ENCODE peak calls at places on chromosome 13, in six cellular contexts. A is heart right ventricle; L is CD8-positive, alpha-beta memory T cell; W is right lobe of liver; V is uterus; H is thoracic aorta. F is an unnamed sample. For H3K4me1, the result is how much of the 10 kb centered on the place peaks cover.

GRCh38 chr13:78393286-78393685 is 210.1 kb downstream of the POU4F1 start:
- DNase-seq in A (no peak), L (no peak), W (no peak), V (no peak), H (no peak), F (no peak)

GRCh38 chr13:35475960-35476943 is at the start of gene MAB21L1:
- DNase-seq in A (no peak), L (no peak), W (no peak), V (no peak), H (no peak), F (no peak)

GRCh38 chr13:32284927-32285632 is 30.1 kb downstream of the ZAR1L start:
- DNase-seq in A (peak), L (no peak), W (peak), V (peak), H (no peak), F (no peak)

GRCh38 chr13:99062593-99062992 is 84.7 kb upstream of the DOCK9 start:
- DNase-seq in A (peak), L (no peak), W (no peak), V (peak), H (no peak), F (no peak)

GRCh38 chr13:20349564-20350379 is 117.7 kb upstream of the GJB6 start:
- DNase-seq in A (no peak), L (no peak), W (no peak), V (no peak), H (no peak), F (no peak)

GRCh38 chr13:92808007-92808406 is 418.6 kb upstream of the GPC6 start:
- DNase-seq in A (no peak), L (no peak), W (no peak), V (no peak), H (no peak), F (no peak)

GRCh38 chr13:62625214-62625613 is 1209.6 kb upstream of the PCDH20 start:
- DNase-seq in A (no peak), L (no peak), W (no peak), V (no peak), H (no peak), F (no peak)

GRCh38 chr13:77267362-77267761 is 59.5 kb downstream of the MYCBP2 start:
- DNase-seq in A (no peak), L (no peak), W (no peak), V (no peak), H (no peak), F (no peak)

GRCh38 chr13:41915096-41915495 is 45.8 kb downstream of the VWA8 start:
- DNase-seq in A (no peak), L (no peak), W (no peak), V (no peak), H (no peak), F (no peak)

GRCh38 chr13:73092831-73093230 is 34.0 kb downstream of the KLF5 start:
- DNase-seq in A (no peak), L (no peak), W (no peak), V (no peak), H (no peak), F (no peak)

GRCh38 chr13:75437582-75438318 is 44.2 kb downstream of the TBC1D4 start:
- DNase-seq in A (peak), L (no peak), W (no peak), V (no peak), H (no peak), F (no peak)

GRCh38 chr13:74246398-74246975 is 112.3 kb upstream of the KLF12 start:
- DNase-seq in A (peak), L (peak), W (no peak), V (no peak), H (no peak), F (no peak)

GRCh38 chr13:101700598-101700997 is 248.1 kb downstream of the ITGBL1 start:
- DNase-seq in A (peak), L (no peak), W (no peak), V (no peak), H (no peak), F (no peak)

GRCh38 chr13:33775339-33776108 is 42.4 kb upstream of the RFC3 start:
- DNase-seq in A (no peak), L (no peak), W (no peak), V (no peak), H (no peak), F (no peak)

GRCh38 chr13:97911311-97912138 is 42.0 kb upstream of the IPO5 start:
- DNase-seq in A (no peak), L (no peak), W (no peak), V (no peak), H (no peak), F (no peak)

GRCh38 chr13:50509771-50510441 is 333.6 kb downstream of the DLEU7 start:
- DNase-seq in A (no peak), L (no peak), W (no peak), V (no peak), H (no peak), F (no peak)

GRCh38 chr13:99354371-99354951 is 47.3 kb upstream of the GPR183 start:
- DNase-seq in A (no peak), L (no peak), W (no peak), V (no peak), H (no peak), F (no peak)

GRCh38 chr13:94311893-94312292 is 167.6 kb downstream of the DCT start:
- DNase-seq in A (no peak), L (no peak), W (no peak), V (no peak), H (no peak), F (no peak)

GRCh38 chr13:95644611-95645052 is at the start of gene DZIP1:
- DNase-seq in A (peak), L (no peak), W (peak), V (peak), H (peak), F (peak)

GRCh38 chr13:52377898-52378297 is 28.1 kb downstream of the THSD1 start:
- DNase-seq in A (no peak), L (no peak), W (no peak), V (no peak), H (no peak), F (no peak)

GRCh38 chr13:99528547-99528946 is 27.3 kb downstream of the TM9SF2 start:
- DNase-seq in A (no peak), L (peak), W (no peak), V (no peak), H (no peak), F (no peak)

GRCh38 chr13:75907044-75907443 is 270.9 kb downstream of the LMO7 start:
- DNase-seq in A (no peak), L (no peak), W (no peak), V (no peak), H (no peak), F (no peak)

GRCh38 chr13:99606322-99607089 is 105.2 kb downstream of the TM9SF2 start:
- DNase-seq in A (peak), L (peak), W (peak), V (peak), H (peak), F (peak)

GRCh38 chr13:29664591-29664990 is 69.1 kb upstream of the SLC7A1 start:
- DNase-seq in A (no peak), L (no peak), W (no peak), V (no peak), H (no peak), F (no peak)
- H3K4me3 ChIP-seq in A (no peak), L (no peak), W (no peak), V (no peak), H (no peak), F (no peak)

DNA sequence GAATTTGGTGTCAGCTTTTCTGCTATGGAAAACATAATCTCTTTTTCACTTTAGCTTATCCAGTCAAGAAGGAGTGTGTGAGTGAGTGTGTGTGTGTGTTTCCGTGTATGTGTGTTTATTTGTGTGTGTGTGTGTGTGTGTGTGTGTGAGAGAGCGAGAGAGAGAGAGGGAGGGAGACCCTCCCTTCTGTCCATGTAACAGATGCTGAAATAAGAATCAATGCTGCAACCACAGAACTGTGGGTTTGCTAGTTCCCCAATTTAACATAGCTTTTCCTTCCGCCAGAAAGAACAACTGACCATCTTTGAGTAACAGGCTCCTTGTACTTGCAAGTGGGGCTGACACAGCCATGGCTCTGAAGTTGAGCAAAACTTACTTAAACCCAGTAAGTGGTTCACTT is 5.2 kb downstream of the LCP1 start:
- DNase-seq in A (no peak), L (no peak), W (no peak), V (no peak), H (no peak), F (no peak)
- H3K4me1 ChIP-seq in A (under half), L (half or more), W (under half), V (under half), H (under half), F (under half)

GRCh38 chr13:27339299-27339698 is 68.7 kb downstream of the RASL11A start:
- DNase-seq in A (no peak), L (peak), W (no peak), V (no peak), H (no peak), F (no peak)

GRCh38 chr13:27338816-27339215 is 68.2 kb downstream of the RASL11A start:
- DNase-seq in A (no peak), L (no peak), W (no peak), V (no peak), H (no peak), F (no peak)

GRCh38 chr13:27336005-27336673 is 65.5 kb downstream of the RASL11A start:
- DNase-seq in A (no peak), L (no peak), W (no peak), V (no peak), H (no peak), F (no peak)

GRCh38 chr13:27338207-27338606 is 67.6 kb downstream of the RASL11A start:
- DNase-seq in A (no peak), L (no peak), W (no peak), V (no peak), H (no peak), F (no peak)

DNA sequence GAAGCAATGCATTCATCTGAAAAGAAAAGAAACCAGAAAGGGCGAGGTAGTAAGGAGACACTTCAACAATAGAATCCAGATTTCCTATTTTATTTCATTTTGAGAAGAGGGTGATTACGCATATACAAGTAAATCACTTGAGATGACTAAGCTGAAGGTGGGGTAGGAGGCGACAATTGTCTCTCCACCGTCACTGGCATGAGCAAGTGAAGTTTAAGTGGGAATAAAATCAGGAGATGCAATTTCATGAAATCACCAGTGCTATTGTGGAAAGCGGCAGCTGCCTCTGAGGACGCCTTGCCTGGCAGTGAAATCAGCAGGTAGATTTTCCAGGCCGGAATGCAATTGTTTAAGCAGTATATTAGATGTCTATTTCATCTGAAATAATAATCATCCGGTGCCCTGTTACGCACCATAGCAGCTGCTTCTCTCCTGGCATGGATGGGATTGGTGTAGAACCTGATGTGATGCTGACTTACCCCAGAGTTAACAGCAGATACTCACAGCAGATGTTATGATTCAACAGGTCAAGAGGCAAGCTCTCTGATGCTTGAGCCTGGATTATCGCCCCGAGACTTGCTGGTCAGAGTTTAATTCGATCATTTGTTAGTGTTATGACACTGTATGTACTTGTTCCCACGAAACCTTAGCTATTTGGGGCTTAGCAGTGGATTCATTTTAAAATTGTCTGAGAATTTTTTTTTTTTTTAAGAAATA is 64.3 kb downstream of the RASL11A start:
- DNase-seq in A (no peak), L (no peak), W (no peak), V (no peak), H (no peak), F (no peak)
- H3K4me3 ChIP-seq in A (no peak), L (no peak), W (no peak), V (no peak), H (no peak), F (no peak)

GRCh38 chr13:40615619-40616018 is 50.8 kb downstream of the FOXO1 start:
- DNase-seq in A (no peak), L (no peak), W (no peak), V (no peak), H (no peak), F (no peak)
- H3K4me1 ChIP-seq in A (half or more), L (half or more), W (under half), V (under half), H (under half), F (under half)

GRCh38 chr13:113447596-113447995 is 5.7 kb downstream of the ADPRHL1 start:
- DNase-seq in A (no peak), L (no peak), W (no peak), V (no peak), H (no peak), F (no peak)
- H3K4me3 ChIP-seq in A (no peak), L (no peak), W (no peak), V (no peak), H (no peak), F (no peak)

GRCh38 chr13:30021611-30022010 is 171.2 kb upstream of the UBL3 start:
- DNase-seq in A (no peak), L (no peak), W (no peak), V (no peak), H (no peak), F (no peak)
- H3K4me1 ChIP-seq in A (under half), L (under half), W (under half), V (under half), H (under half), F (under half)

DNA sequence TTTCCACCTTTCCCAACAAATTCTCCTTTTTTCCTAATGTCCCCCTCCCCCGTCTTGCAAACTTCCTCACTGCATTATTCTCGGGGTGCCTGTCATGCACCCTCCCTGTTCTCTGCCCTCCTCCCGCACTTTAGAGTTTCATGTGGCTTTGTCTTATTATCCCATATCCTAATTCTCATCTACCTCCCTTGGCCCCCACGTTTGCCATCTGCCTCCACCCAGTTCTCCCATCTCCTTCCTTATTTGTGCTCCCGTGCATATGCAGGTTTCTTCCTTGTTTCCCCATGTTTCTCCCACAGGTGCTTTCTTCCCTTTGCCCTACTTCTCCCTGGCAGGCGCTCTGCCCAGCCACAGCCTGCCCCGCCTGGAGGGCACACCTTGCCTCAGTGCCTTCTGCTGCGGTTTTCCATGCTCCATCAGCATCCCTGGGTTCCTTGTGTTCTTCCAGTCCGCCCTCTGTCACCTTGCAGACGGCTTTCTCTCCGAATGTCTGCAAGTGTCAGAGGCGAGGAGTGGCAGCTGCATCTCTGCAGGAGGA is 1.5 kb downstream of the SPATA13 start:
- DNase-seq in A (no peak), L (no peak), W (no peak), V (no peak), H (no peak), F (no peak)
- H3K4me3 ChIP-seq in A (peak), L (no peak), W (peak), V (peak), H (no peak), F (peak)

DNA sequence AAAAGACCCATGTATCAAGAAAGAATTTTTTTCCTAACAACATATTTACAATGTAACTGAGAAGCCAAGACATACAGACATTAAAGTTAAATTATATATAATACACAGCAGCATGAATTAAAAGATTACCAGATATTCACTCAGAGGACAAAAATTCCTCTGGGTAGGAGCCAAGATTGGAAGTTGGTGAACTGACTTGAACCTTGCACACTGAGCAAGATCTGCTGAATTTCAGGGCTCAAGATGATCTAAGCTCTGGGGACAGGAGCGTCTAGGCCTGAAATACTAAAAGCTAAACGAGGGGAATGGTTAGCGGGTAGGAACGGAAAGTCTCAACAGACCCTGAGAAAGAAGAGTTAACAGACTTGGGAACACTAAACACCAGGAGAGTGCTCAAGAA is 8.5 kb downstream of the FOXO1 start:
- DNase-seq in A (no peak), L (no peak), W (no peak), V (no peak), H (no peak), F (no peak)
- H3K4me1 ChIP-seq in A (half or more), L (half or more), W (under half), V (under half), H (half or more), F (under half)

GRCh38 chr13:110266983-110267382 is 40.0 kb downstream of the COL4A1 start:
- DNase-seq in A (no peak), L (no peak), W (peak), V (peak), H (no peak), F (peak)

GRCh38 chr13:110265341-110265681 is 41.6 kb downstream of the COL4A1 start:
- DNase-seq in A (no peak), L (no peak), W (no peak), V (peak), H (no peak), F (no peak)

GRCh38 chr13:110264685-110265275 is 42.2 kb downstream of the COL4A1 start:
- DNase-seq in A (no peak), L (no peak), W (no peak), V (peak), H (no peak), F (peak)

GRCh38 chr13:110266431-110266809 is 40.5 kb downstream of the COL4A1 start:
- DNase-seq in A (no peak), L (no peak), W (no peak), V (peak), H (no peak), F (no peak)

GRCh38 chr13:110265682-110266430 is 41.1 kb downstream of the COL4A1 start:
- DNase-seq in A (peak), L (no peak), W (peak), V (peak), H (peak), F (peak)
- H3K4me3 ChIP-seq in A (no peak), L (no peak), W (no peak), V (no peak), H (peak), F (peak)